ENCODE peak calls at places on chromosomes 3 and 15, in nine cellular contexts. K is stimulated activated CD4-positive, alpha-beta T cell treated with anti-CD3 and anti-CD28 coated beads, TNF-alpha, amount 100 ng/mL, for 4 hours; B is ovary; J is lower lobe of right lung; A is HEK293T; L is HT-29; V is HS-5; F is non-pigmented ciliary epithelial cell; U is activated T-cell treated with anti-CD3 and anti-CD28 coated beads, Interleukin-2, amount 50 U/mL, for 4 hours. P is an unnamed sample.

GRCh38 chr3:107753988-107754387 is 231.2 kb downstream of the BBX start:
- DNase-seq in V (no peak), B (no peak), K (no peak), F (no peak), J (no peak), A (no peak), L (no peak), U (no peak), P (no peak)

GRCh38 chr15:75156306-75157215 is 45.1 kb upstream of the C15orf39 start:
- DNase-seq in J (no peak), B (no peak), U (no peak), A (no peak), L (no peak), F (no peak), K (no peak), V (no peak), P (no peak)

GRCh38 chr3:30632065-30632464 is 25.7 kb downstream of the TGFBR2 start:
- DNase-seq in J (no peak), F (no peak), L (no peak), V (no peak), K (no peak), A (no peak), U (no peak), B (no peak), P (no peak)

GRCh38 chr3:116233921-116234320 is 211.4 kb downstream of the LSAMP start:
- DNase-seq in V (no peak), L (no peak), A (no peak), K (no peak), F (no peak), U (no peak), B (no peak), J (no peak), P (no peak)

GRCh38 chr3:71585126-71585525 is 1.6 kb upstream of the FOXP1 start:
- DNase-seq in L (no peak), F (no peak), V (no peak), J (no peak), A (peak), K (no peak), B (no peak), U (no peak), P (peak)

GRCh38 chr3:129122697-129123055 is 1.1 kb upstream of the RAB43 start:
- DNase-seq in F (no peak), V (no peak), A (no peak), L (peak), U (no peak), B (no peak), J (no peak), K (no peak), P (peak)

GRCh38 chr3:20057612-20058180 is 17.4 kb downstream of the KAT2B start:
- DNase-seq in L (no peak), A (no peak), K (no peak), J (no peak), V (no peak), B (no peak), U (no peak), F (no peak), P (no peak)

GRCh38 chr3:50161320-50161719 is 6.2 kb downstream of the SEMA3F start:
- DNase-seq in B (no peak), K (no peak), L (peak), J (no peak), V (no peak), A (no peak), U (no peak), F (no peak), P (no peak)

GRCh38 chr15:85137507-85138175 is 156.0 kb downstream of the PDE8A start:
- DNase-seq in K (no peak), V (no peak), F (no peak), L (no peak), A (no peak), J (no peak), U (no peak), B (no peak), P (peak)

GRCh38 chr3:15172806-15173205 is 33.2 kb upstream of the CAPN7 start:
- DNase-seq in V (no peak), B (no peak), J (no peak), U (no peak), A (no peak), K (no peak), L (no peak), F (no peak), P (no peak)

GRCh38 chr15:83766326-83766725 is 112.4 kb downstream of the ADAMTSL3 start:
- DNase-seq in B (no peak), F (peak), K (no peak), J (no peak), A (no peak), L (no peak), V (no peak), U (no peak), P (no peak)

GRCh38 chr15:80199366-80199765 is 46.6 kb downstream of the FAH start:
- DNase-seq in L (no peak), B (no peak), V (no peak), A (no peak), U (no peak), F (no peak), K (no peak), J (no peak), P (no peak)

GRCh38 chr3:9105421-9105820 is 142.1 kb upstream of the RAD18 start:
- DNase-seq in K (no peak), J (no peak), B (no peak), A (no peak), V (no peak), L (no peak), U (no peak), F (no peak), P (peak)

GRCh38 chr15:100862162-100862561 is 17.5 kb upstream of the ALDH1A3 start:
- DNase-seq in B (no peak), V (no peak), F (no peak), U (no peak), L (no peak), J (no peak), A (no peak), K (no peak), P (no peak)

GRCh38 chr3:8970971-8971589 is 7.8 kb upstream of the RAD18 start:
- DNase-seq in K (peak), B (peak), A (peak), U (peak), V (peak), L (peak), J (no peak), F (no peak), P (peak)

GRCh38 chr15:55253580-55253979 is 36.0 kb downstream of the RAB27A start:
- DNase-seq in A (no peak), J (no peak), U (no peak), L (no peak), F (peak), V (peak), B (no peak), K (no peak), P (peak)

GRCh38 chr3:62727576-62727975 is 147.6 kb downstream of the CADPS start:
- DNase-seq in V (peak), A (no peak), L (no peak), J (no peak), K (no peak), U (no peak), F (peak), B (no peak), P (peak)

GRCh38 chr3:117696871-117697270 is 987.3 kb downstream of the TUSC7 start:
- DNase-seq in L (no peak), A (no peak), K (no peak), F (no peak), U (no peak), J (no peak), B (no peak), V (no peak), P (no peak)

GRCh38 chr3:127367593-127367992 is 79.7 kb upstream of the PRR20G start:
- DNase-seq in U (no peak), A (no peak), V (no peak), F (no peak), L (no peak), J (no peak), K (no peak), B (no peak), P (no peak)

GRCh38 chr3:178257491-178257890 is 278.7 kb upstream of the KCNMB2 start:
- DNase-seq in V (no peak), A (no peak), K (no peak), J (no peak), F (no peak), B (no peak), L (no peak), U (no peak), P (no peak)

GRCh38 chr3:112482675-112483074 is 16.6 kb downstream of the BTLA start:
- DNase-seq in B (no peak), A (no peak), L (no peak), K (no peak), F (no peak), J (no peak), U (no peak), V (no peak), P (no peak)

GRCh38 chr15:37394402-37395099 is 294.2 kb upstream of the MEIS2 start:
- DNase-seq in L (no peak), A (no peak), F (no peak), U (no peak), K (no peak), J (no peak), V (no peak), B (no peak), P (peak)

GRCh38 chr3:9778102-9778501 is 8.4 kb upstream of the CAMK1 start:
- DNase-seq in B (no peak), J (no peak), A (no peak), U (peak), F (peak), V (peak), K (no peak), L (no peak), P (no peak)

GRCh38 chr3:38000965-38001455 is 10.4 kb downstream of the VILL start:
- DNase-seq in J (no peak), F (no peak), U (no peak), K (no peak), A (no peak), V (no peak), B (no peak), L (no peak), P (no peak)

GRCh38 chr3:83321457-83321856 is 1560.0 kb upstream of the GBE1 start:
- DNase-seq in L (no peak), J (no peak), F (no peak), B (no peak), U (no peak), K (no peak), V (no peak), A (no peak), P (no peak)

P was measured in cardiac muscle cell.